ENCODE peak calls at places on chromosome 16, in four cellular contexts. J, O, X and S are unnamed samples.

GRCh38 chr16:12903325-12904040 is 2.1 kb downstream of the SHISA9 start:
- DNase-seq in J (no peak), O (no peak), X (no peak), S (no peak)

GRCh38 chr16:85687651-85688471 is 893 bp downstream of the GINS2 start:
- DNase-seq in J (no peak), O (no peak), X (peak), S (no peak)

GRCh38 chr16:31149894-31150890 is at the start of gene PRSS36:
- DNase-seq in J (no peak), O (no peak), X (peak), S (no peak)

GRCh38 chr16:86016201-86016965 is 117.4 kb downstream of the IRF8 start:
- DNase-seq in J (peak), O (peak), X (peak), S (no peak)

GRCh38 chr16:49093939-49094338 is 187.7 kb downstream of the CBLN1 start:
- DNase-seq in J (no peak), O (no peak), X (no peak), S (no peak)

GRCh38 chr16:16048904-16049582 is 99.6 kb downstream of the ABCC1 start:
- DNase-seq in J (no peak), O (no peak), X (peak), S (no peak)

GRCh38 chr16:58377932-58378331 is 14.3 kb upstream of the GINS3 start:
- DNase-seq in J (no peak), O (no peak), X (no peak), S (no peak)

GRCh38 chr16:64751906-64752305 is 370.0 kb downstream of the CDH11 start:
- DNase-seq in J (no peak), O (no peak), X (no peak), S (no peak)

GRCh38 chr16:29641561-29641960 is 21.5 kb upstream of the SPN start:
- DNase-seq in J (peak), O (no peak), X (peak), S (no peak)

GRCh38 chr16:81489547-81490267 is 45.1 kb downstream of the CMIP start:
- DNase-seq in J (no peak), O (no peak), X (no peak), S (no peak)

GRCh38 chr16:4395055-4395726 is 21.2 kb downstream of the CORO7 start:
- DNase-seq in J (no peak), O (no peak), X (no peak), S (no peak)

GRCh38 chr16:872436-873242 is 72.1 kb upstream of the GNG13 start:
- DNase-seq in J (no peak), O (no peak), X (no peak), S (no peak)

GRCh38 chr16:84085774-84086173 is 31.0 kb downstream of the MBTPS1 start:
- DNase-seq in J (peak), O (no peak), X (no peak), S (no peak)

GRCh38 chr16:46650224-46650623 is 29.0 kb upstream of the SHCBP1 start:
- DNase-seq in J (no peak), O (no peak), X (no peak), S (no peak)

GRCh38 chr16:55700961-55701360 is 45.2 kb downstream of the SLC6A2 start:
- DNase-seq in J (no peak), O (no peak), X (no peak), S (no peak)

GRCh38 chr16:3597226-3597625 is 14.2 kb downstream of the SLX4 start:
- DNase-seq in J (no peak), O (no peak), X (no peak), S (no peak)

GRCh38 chr16:89395150-89396142 is 94.9 kb downstream of the ANKRD11 start:
- DNase-seq in J (no peak), O (no peak), X (no peak), S (no peak)

GRCh38 chr16:85103096-85104079 is 8.9 kb downstream of the CIBAR2 start:
- DNase-seq in J (no peak), O (no peak), X (no peak), S (no peak)

GRCh38 chr16:85192233-85192632 is 80.0 kb upstream of the CIBAR2 start:
- DNase-seq in J (no peak), O (no peak), X (no peak), S (no peak)

GRCh38 chr16:1168837-1169236 is 15.9 kb downstream of the CACNA1H start:
- DNase-seq in J (no peak), O (no peak), X (no peak), S (no peak)

GRCh38 chr16:8880839-8881510 is 1.2 kb upstream of the LITAFD start:
- DNase-seq in J (no peak), O (no peak), X (no peak), S (no peak)

GRCh38 chr16:88703486-88704309 is 2.5 kb downstream of the RNF166 start:
- DNase-seq in J (peak), O (no peak), X (no peak), S (no peak)

GRCh38 chr16:70737377-70738082 is 51.7 kb upstream of the MTSS2 start:
- DNase-seq in J (peak), O (peak), X (no peak), S (peak)

GRCh38 chr16:2252806-2253148 is 1.4 kb upstream of the ECI1 start:
- DNase-seq in J (no peak), O (no peak), X (no peak), S (no peak)

GRCh38 chr16:2253293-2253692 is 1.9 kb upstream of the ECI1 start:
- DNase-seq in J (no peak), O (no peak), X (no peak), S (no peak)

GRCh38 chr16:2251281-2252111 is at the start of gene ECI1:
- DNase-seq in J (peak), O (peak), X (peak), S (peak)

GRCh38 chr16:2246301-2246885 is 5.0 kb downstream of the ECI1 start:
- DNase-seq in J (no peak), O (no peak), X (no peak), S (no peak)

DNA sequence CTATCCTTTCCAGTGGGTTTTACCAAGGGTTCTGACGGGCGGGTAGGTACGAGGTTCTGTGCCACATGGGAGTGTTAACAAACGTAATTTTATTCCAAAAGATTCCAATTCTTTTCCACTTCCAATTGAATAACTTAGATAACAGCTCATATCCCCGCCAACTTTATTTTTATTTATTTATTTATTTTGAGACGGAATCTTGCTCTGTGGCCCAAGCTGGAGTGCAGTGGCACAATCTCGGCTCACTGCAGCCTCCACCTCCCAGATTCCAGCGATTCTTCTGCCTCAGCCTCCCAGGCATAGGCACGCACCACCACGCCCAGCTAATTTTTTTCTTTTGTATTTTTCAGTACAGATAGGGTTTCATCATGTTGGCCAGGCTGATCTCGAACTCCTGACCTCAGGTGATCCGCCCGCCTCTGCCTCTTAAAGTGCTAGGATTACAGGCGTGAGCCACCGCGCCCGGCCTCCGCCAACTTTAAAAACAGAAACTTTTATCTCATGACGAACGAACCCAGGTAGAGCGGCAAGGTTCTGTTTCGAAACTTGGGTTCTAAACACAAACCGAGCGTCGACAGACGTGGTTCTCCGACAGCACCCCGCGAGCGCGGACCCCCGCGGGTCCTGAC is 621 bp downstream of the ECI1 start:
- DNase-seq in J (peak), O (no peak), X (no peak), S (no peak)
- TF ChIP-seq SPI1 in J (no peak), O (no peak), X (no peak), S (no peak)

GRCh38 chr16:72210571-72210970 is 38.6 kb upstream of the PMFBP1 start:
- DNase-seq in J (no peak), O (no peak), X (no peak), S (no peak)
- TF ChIP-seq POLR2AphosphoS5 in J (no peak), O (no peak), X (no peak), S (no peak)

GRCh38 chr16:50146479-50147435 is 6.3 kb upstream of the TENT4B start:
- DNase-seq in J (no peak), O (no peak), X (no peak), S (no peak)
- TF ChIP-seq SPI1 in J (no peak), O (no peak), X (no peak), S (no peak)

DNA sequence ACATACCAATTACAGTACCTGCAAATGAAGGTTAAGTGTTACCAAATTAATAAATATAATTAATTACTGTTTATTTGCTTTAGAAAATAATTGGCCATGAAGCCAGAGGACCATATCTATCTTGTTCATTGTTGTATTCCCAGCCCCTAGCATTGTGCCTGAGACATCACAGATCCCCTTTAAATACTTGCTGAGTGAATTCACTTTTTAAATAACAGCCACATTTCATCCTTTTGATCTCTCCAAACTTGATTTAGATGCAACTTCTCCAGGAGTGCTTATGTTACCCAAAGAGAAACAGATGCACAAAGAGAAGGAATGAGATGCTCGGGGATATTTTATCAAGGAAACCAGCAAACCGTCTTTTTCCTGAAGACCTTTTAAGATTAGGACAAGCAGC is 66.3 kb downstream of the CHD9 start:
- DNase-seq in J (no peak), O (no peak), X (no peak), S (no peak)
- TF ChIP-seq POLR2AphosphoS5 in J (no peak), O (no peak), X (no peak), S (no peak)

GRCh38 chr16:50386139-50386538 is 17.4 kb upstream of the BRD7 start:
- DNase-seq in J (no peak), O (no peak), X (peak), S (no peak)
- TF ChIP-seq SPI1 in J (no peak), O (no peak), X (no peak), S (no peak)